ENCODE peak calls at places on chromosomes 2 and 18, in nine cellular contexts. One of them, this sample, is unnamed.

GRCh38 chr2:55620123-55620779 is 2.8 kb upstream of the PPP4R3B start:
- DNase-seq in testis: no peak
- DNase-seq in HCT116: no peak
- DNase-seq in thoracic aorta: no peak
- DNase-seq in tibial artery: no peak
- DNase-seq in GM23338: peak; percentile 55
- DNase-seq in HepG2: peak; percentile 63
- DNase-seq in astrocyte: no peak
- DNase-seq in IMR-90: peak; percentile 14
- DNase-seq in this sample: no peak

GRCh38 chr2:145096582-145096981 is 576.7 kb upstream of the ZEB2 start:
- DNase-seq in testis: no peak
- DNase-seq in HCT116: no peak
- DNase-seq in thoracic aorta: no peak
- DNase-seq in tibial artery: no peak
- DNase-seq in GM23338: no peak
- DNase-seq in HepG2: no peak
- DNase-seq in astrocyte: peak; percentile 69
- DNase-seq in IMR-90: peak; percentile 77
- DNase-seq in this sample: no peak

GRCh38 chr2:150847578-150847977 is 360.1 kb upstream of the RND3 start:
- DNase-seq in testis: no peak
- DNase-seq in HCT116: no peak
- DNase-seq in thoracic aorta: no peak
- DNase-seq in tibial artery: no peak
- DNase-seq in GM23338: no peak
- DNase-seq in HepG2: no peak
- DNase-seq in astrocyte: no peak
- DNase-seq in IMR-90: no peak
- DNase-seq in this sample: no peak

GRCh38 chr2:183227191-183227590 is 102.9 kb downstream of the NUP35 start:
- DNase-seq in testis: no peak
- DNase-seq in HCT116: no peak
- DNase-seq in thoracic aorta: no peak
- DNase-seq in tibial artery: no peak
- DNase-seq in GM23338: no peak
- DNase-seq in HepG2: no peak
- DNase-seq in astrocyte: no peak
- DNase-seq in IMR-90: no peak
- DNase-seq in this sample: no peak

GRCh38 chr2:97995026-97995733 is 568 bp downstream of the TMEM131 start:
- DNase-seq in testis: peak; percentile 43
- DNase-seq in HCT116: no peak
- DNase-seq in thoracic aorta: no peak
- DNase-seq in tibial artery: peak; percentile 27
- DNase-seq in GM23338: peak; percentile 67
- DNase-seq in HepG2: peak; percentile 30
- DNase-seq in astrocyte: peak; percentile 33
- DNase-seq in IMR-90: peak; percentile 17
- DNase-seq in this sample: peak; percentile 44

GRCh38 chr2:71935291-71935848 is 212.3 kb downstream of the CYP26B1 start:
- DNase-seq in testis: no peak
- DNase-seq in HCT116: no peak
- DNase-seq in thoracic aorta: peak; percentile 35
- DNase-seq in tibial artery: peak; percentile 88
- DNase-seq in GM23338: no peak
- DNase-seq in HepG2: no peak
- DNase-seq in astrocyte: peak; percentile 55
- DNase-seq in IMR-90: no peak
- DNase-seq in this sample: peak; percentile 71

GRCh38 chr18:22563098-22563707 is 145.5 kb upstream of the CTAGE1 start:
- DNase-seq in testis: peak; percentile 64
- DNase-seq in HCT116: peak; percentile 74
- DNase-seq in thoracic aorta: no peak
- DNase-seq in tibial artery: peak; percentile 40
- DNase-seq in GM23338: peak; percentile 72
- DNase-seq in HepG2: peak; percentile 62
- DNase-seq in astrocyte: peak; percentile 94
- DNase-seq in IMR-90: peak; percentile 95
- DNase-seq in this sample: no peak

GRCh38 chr2:59277656-59278055 is 1036.5 kb upstream of the FANCL start:
- DNase-seq in testis: no peak
- DNase-seq in HCT116: no peak
- DNase-seq in thoracic aorta: no peak
- DNase-seq in tibial artery: no peak
- DNase-seq in GM23338: no peak
- DNase-seq in HepG2: no peak
- DNase-seq in astrocyte: no peak
- DNase-seq in IMR-90: no peak
- DNase-seq in this sample: no peak

DNA sequence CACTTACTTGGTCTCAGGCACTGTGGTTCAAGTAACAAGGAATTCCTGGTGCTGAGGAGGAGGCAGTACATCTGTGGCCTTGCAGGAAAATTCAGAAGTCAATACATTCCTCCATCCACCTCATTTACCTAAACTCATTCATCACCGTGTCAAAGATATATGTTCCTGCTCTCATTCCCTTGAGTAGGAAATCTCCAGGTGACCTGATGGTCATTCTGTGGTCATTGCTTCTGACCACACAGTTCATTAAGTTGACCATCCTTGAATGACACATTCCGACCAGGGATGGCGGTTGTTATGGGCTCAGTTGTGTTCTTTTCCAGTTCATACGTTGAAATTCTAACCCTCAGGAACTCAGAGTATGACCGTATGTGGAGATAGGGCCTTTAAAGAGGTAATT is 2.1 kb upstream of the STK17B start:
- DNase-seq in testis: no peak
- DNase-seq in HCT116: no peak
- DNase-seq in thoracic aorta: no peak
- DNase-seq in tibial artery: no peak
- DNase-seq in GM23338: no peak
- DNase-seq in HepG2: no peak
- DNase-seq in astrocyte: peak; percentile 93
- DNase-seq in IMR-90: peak; percentile 23
- DNase-seq in this sample: no peak
- H3K4me1 ChIP-seq in testis: no peaks in the 10 kb centered on the region
- H3K4me1 ChIP-seq in HCT116: peaks cover 17% of the 10 kb centered on the region
- H3K4me1 ChIP-seq in thoracic aorta: no peaks in the 10 kb centered on the region
- H3K4me1 ChIP-seq in tibial artery: peaks cover 12% of the 10 kb centered on the region
- H3K4me1 ChIP-seq in GM23338: peaks cover 20% of the 10 kb centered on the region
- H3K4me1 ChIP-seq in HepG2: peaks cover 16% of the 10 kb centered on the region
- H3K4me1 ChIP-seq in astrocyte: peaks cover 4% of the 10 kb centered on the region
- H3K4me1 ChIP-seq in IMR-90: no peaks in the 10 kb centered on the region
- H3K4me1 ChIP-seq in this sample: peaks cover 27% of the 10 kb centered on the region

DNA sequence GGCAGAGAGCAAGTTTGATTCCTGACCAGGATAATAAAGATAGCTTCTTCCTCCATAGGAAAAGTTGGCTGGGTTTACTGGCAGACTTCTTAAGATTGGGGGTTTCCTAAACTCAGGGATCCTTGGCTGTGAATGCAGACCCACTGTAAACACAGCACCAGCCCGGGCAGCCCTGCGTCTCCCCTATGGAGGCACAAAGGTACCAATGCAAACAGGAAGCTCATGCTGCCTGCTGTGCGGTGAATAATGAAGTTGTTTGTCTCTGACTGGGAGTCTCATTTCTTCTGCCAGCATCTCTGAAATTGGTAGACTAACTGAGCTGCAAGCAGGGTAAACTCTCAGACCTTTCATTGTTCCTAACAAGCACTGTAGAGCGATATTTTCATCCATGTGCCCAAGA is 96.1 kb upstream of the ARHGAP28 start:
- DNase-seq in testis: no peak
- DNase-seq in HCT116: no peak
- DNase-seq in thoracic aorta: no peak
- DNase-seq in tibial artery: no peak
- DNase-seq in GM23338: peak; percentile 63
- DNase-seq in HepG2: no peak
- DNase-seq in astrocyte: no peak
- DNase-seq in IMR-90: no peak
- DNase-seq in this sample: no peak
- H3K36me3 ChIP-seq in testis: no peaks in the 10 kb centered on the region
- H3K36me3 ChIP-seq in HCT116: no peaks in the 10 kb centered on the region
- H3K36me3 ChIP-seq in thoracic aorta: no peaks in the 10 kb centered on the region
- H3K36me3 ChIP-seq in tibial artery: no peaks in the 10 kb centered on the region
- H3K36me3 ChIP-seq in GM23338: no peaks in the 10 kb centered on the region
- H3K36me3 ChIP-seq in HepG2: no peaks in the 10 kb centered on the region
- H3K36me3 ChIP-seq in astrocyte: no peaks in the 10 kb centered on the region
- H3K36me3 ChIP-seq in IMR-90: no peaks in the 10 kb centered on the region
- H3K36me3 ChIP-seq in this sample: no peaks in the 10 kb centered on the region

DNA sequence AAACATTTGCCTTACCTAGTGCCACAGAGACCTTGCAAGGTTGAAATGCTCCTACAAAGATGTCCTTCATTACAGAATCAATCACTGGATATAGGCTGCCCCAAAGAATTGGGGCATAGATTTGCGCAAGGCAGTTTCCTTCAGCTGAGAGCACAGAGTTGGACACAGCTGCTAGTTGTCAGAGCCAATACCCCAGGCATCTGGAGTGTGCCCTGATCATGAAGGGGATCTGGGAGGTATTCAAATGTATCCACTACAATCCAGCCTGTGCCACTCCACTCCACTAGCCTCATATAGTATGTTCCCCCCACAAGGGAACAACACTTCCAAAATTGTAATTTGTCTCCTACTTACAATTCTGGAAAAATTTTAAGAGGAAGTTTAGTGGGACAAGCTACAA is 62.3 kb upstream of the ITPRID2 start:
- DNase-seq in testis: no peak
- DNase-seq in HCT116: no peak
- DNase-seq in thoracic aorta: no peak
- DNase-seq in tibial artery: no peak
- DNase-seq in GM23338: no peak
- DNase-seq in HepG2: no peak
- DNase-seq in astrocyte: no peak
- DNase-seq in IMR-90: no peak
- DNase-seq in this sample: no peak
- H3K4me1 ChIP-seq in testis: no peaks in the 10 kb centered on the region
- H3K4me1 ChIP-seq in HCT116: peaks cover 9% of the 10 kb centered on the region
- H3K4me1 ChIP-seq in thoracic aorta: no peaks in the 10 kb centered on the region
- H3K4me1 ChIP-seq in tibial artery: no peaks in the 10 kb centered on the region
- H3K4me1 ChIP-seq in GM23338: no peaks in the 10 kb centered on the region
- H3K4me1 ChIP-seq in HepG2: peaks cover 8% of the 10 kb centered on the region
- H3K4me1 ChIP-seq in astrocyte: no peaks in the 10 kb centered on the region
- H3K4me1 ChIP-seq in IMR-90: no peaks in the 10 kb centered on the region
- H3K4me1 ChIP-seq in this sample: no peaks in the 10 kb centered on the region

GRCh38 chr2:238174291-238174690 is 15.5 kb downstream of the ERFE start:
- DNase-seq in testis: no peak
- DNase-seq in HCT116: no peak
- DNase-seq in thoracic aorta: no peak
- DNase-seq in tibial artery: no peak
- DNase-seq in GM23338: no peak
- DNase-seq in HepG2: no peak
- DNase-seq in astrocyte: no peak
- DNase-seq in IMR-90: no peak
- DNase-seq in this sample: no peak
- H3K36me3 ChIP-seq in testis: no peaks in the 10 kb centered on the region
- H3K36me3 ChIP-seq in HCT116: peaks cover 21% of the 10 kb centered on the region
- H3K36me3 ChIP-seq in thoracic aorta: peaks cover 63% of the 10 kb centered on the region
- H3K36me3 ChIP-seq in tibial artery: peaks cover 84% of the 10 kb centered on the region
- H3K36me3 ChIP-seq in GM23338: peaks cover 20% of the 10 kb centered on the region
- H3K36me3 ChIP-seq in HepG2: peaks cover 79% of the 10 kb centered on the region
- H3K36me3 ChIP-seq in astrocyte: peaks cover 45% of the 10 kb centered on the region
- H3K36me3 ChIP-seq in IMR-90: peaks cover 47% of the 10 kb centered on the region
- H3K36me3 ChIP-seq in this sample: peaks cover 96% of the 10 kb centered on the region

GRCh38 chr2:172091626-172092566 is 6.6 kb downstream of the DLX1 start:
- DNase-seq in testis: no peak
- DNase-seq in HCT116: no peak
- DNase-seq in thoracic aorta: no peak
- DNase-seq in tibial artery: no peak
- DNase-seq in GM23338: peak; percentile 15
- DNase-seq in HepG2: no peak
- DNase-seq in astrocyte: no peak
- DNase-seq in IMR-90: no peak
- DNase-seq in this sample: no peak
- H3K4me1 ChIP-seq in testis: peaks cover 13% of the 10 kb centered on the region
- H3K4me1 ChIP-seq in HCT116: peaks cover 24% of the 10 kb centered on the region
- H3K4me1 ChIP-seq in thoracic aorta: peaks cover 21% of the 10 kb centered on the region
- H3K4me1 ChIP-seq in tibial artery: peaks cover 40% of the 10 kb centered on the region
- H3K4me1 ChIP-seq in GM23338: peaks cover 89% of the 10 kb centered on the region
- H3K4me1 ChIP-seq in HepG2: peaks cover 45% of the 10 kb centered on the region
- H3K4me1 ChIP-seq in astrocyte: peaks cover 16% of the 10 kb centered on the region
- H3K4me1 ChIP-seq in IMR-90: peaks cover under 1% of the 10 kb centered on the region
- H3K4me1 ChIP-seq in this sample: peaks cover 37% of the 10 kb centered on the region

GRCh38 chr2:127283275-127283674 is 10.7 kb downstream of the ERCC3 start:
- DNase-seq in testis: no peak
- DNase-seq in HCT116: no peak
- DNase-seq in thoracic aorta: no peak
- DNase-seq in tibial artery: no peak
- DNase-seq in GM23338: no peak
- DNase-seq in HepG2: no peak
- DNase-seq in astrocyte: no peak
- DNase-seq in IMR-90: no peak
- DNase-seq in this sample: no peak
- H3K36me3 ChIP-seq in testis: no peaks in the 10 kb centered on the region
- H3K36me3 ChIP-seq in HCT116: peaks cover 60% of the 10 kb centered on the region
- H3K36me3 ChIP-seq in thoracic aorta: peaks cover 63% of the 10 kb centered on the region
- H3K36me3 ChIP-seq in tibial artery: peaks cover 86% of the 10 kb centered on the region
- H3K36me3 ChIP-seq in GM23338: peaks cover 59% of the 10 kb centered on the region
- H3K36me3 ChIP-seq in HepG2: peaks cover 96% of the 10 kb centered on the region
- H3K36me3 ChIP-seq in astrocyte: peaks cover 64% of the 10 kb centered on the region
- H3K36me3 ChIP-seq in IMR-90: peaks cover 67% of the 10 kb centered on the region
- H3K36me3 ChIP-seq in this sample: peaks cover 96% of the 10 kb centered on the region

GRCh38 chr2:36376319-36376765 is 20.8 kb downstream of the CRIM1 start:
- DNase-seq in testis: peak; percentile 83
- DNase-seq in HCT116: no peak
- DNase-seq in thoracic aorta: peak; percentile 47
- DNase-seq in tibial artery: peak; percentile 80
- DNase-seq in GM23338: peak; percentile 58
- DNase-seq in HepG2: peak; percentile 93
- DNase-seq in astrocyte: no peak
- DNase-seq in IMR-90: peak; percentile 60
- DNase-seq in this sample: peak; percentile 77
- H3K4me1 ChIP-seq in testis: peaks cover 31% of the 10 kb centered on the region
- H3K4me1 ChIP-seq in HCT116: peaks cover 84% of the 10 kb centered on the region
- H3K4me1 ChIP-seq in thoracic aorta: peaks cover 51% of the 10 kb centered on the region
- H3K4me1 ChIP-seq in tibial artery: peaks cover 100% of the 10 kb centered on the region
- H3K4me1 ChIP-seq in GM23338: peaks cover 87% of the 10 kb centered on the region
- H3K4me1 ChIP-seq in HepG2: peaks cover 100% of the 10 kb centered on the region
- H3K4me1 ChIP-seq in astrocyte: peaks cover 72% of the 10 kb centered on the region
- H3K4me1 ChIP-seq in IMR-90: peaks cover 46% of the 10 kb centered on the region
- H3K4me1 ChIP-seq in this sample: peaks cover 75% of the 10 kb centered on the region

DNA sequence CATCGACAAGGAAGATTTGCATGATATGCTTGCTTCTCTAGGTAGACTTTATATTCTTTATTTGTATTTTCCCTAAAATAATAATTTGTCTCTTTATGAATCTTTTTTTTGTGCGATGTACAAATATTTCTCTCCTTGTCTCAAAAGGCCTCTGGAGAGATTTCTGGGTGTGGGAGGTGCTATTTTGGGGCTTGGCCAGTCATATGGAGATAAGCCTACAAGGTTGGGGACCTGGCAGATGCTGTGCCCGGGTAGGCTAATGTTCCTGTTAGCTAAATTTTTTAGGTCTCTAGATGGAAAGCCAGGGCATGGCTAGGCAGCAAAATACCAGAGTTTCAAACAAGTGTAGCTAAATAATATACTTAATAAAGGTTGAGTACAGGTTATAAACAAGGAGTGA is 11.1 kb downstream of the MYL12B start:
- DNase-seq in testis: no peak
- DNase-seq in HCT116: no peak
- DNase-seq in thoracic aorta: no peak
- DNase-seq in tibial artery: no peak
- DNase-seq in GM23338: no peak
- DNase-seq in HepG2: no peak
- DNase-seq in astrocyte: no peak
- DNase-seq in IMR-90: no peak
- DNase-seq in this sample: no peak
- H3K36me3 ChIP-seq in testis: no peaks in the 10 kb centered on the region
- H3K36me3 ChIP-seq in HCT116: peaks cover 36% of the 10 kb centered on the region
- H3K36me3 ChIP-seq in thoracic aorta: peaks cover 18% of the 10 kb centered on the region
- H3K36me3 ChIP-seq in tibial artery: peaks cover 35% of the 10 kb centered on the region
- H3K36me3 ChIP-seq in GM23338: peaks cover 19% of the 10 kb centered on the region
- H3K36me3 ChIP-seq in HepG2: peaks cover 55% of the 10 kb centered on the region
- H3K36me3 ChIP-seq in astrocyte: peaks cover 38% of the 10 kb centered on the region
- H3K36me3 ChIP-seq in IMR-90: peaks cover 27% of the 10 kb centered on the region
- H3K36me3 ChIP-seq in this sample: peaks cover 53% of the 10 kb centered on the region